ENCODE peak calls at places on chromosomes 6 and 20, in ten cellular contexts. V is natural killer cell; B is thyroid gland; C is effector CD4-positive, alpha-beta T cell; O is NCI-H1105; Q is EH; D is stimulated activated CD4-positive, alpha-beta T cell treated with anti-CD3 and anti-CD28 coated beads, Interleukin-4, amount 100 ng/mL, for 4 hours; X is central memory CD8-positive, alpha-beta T cell; H is fibroblast of gingiva; Z is fibroblast of mammary gland. M is an unnamed sample.

GRCh38 chr6:2203264-2203663 is 42.1 kb downstream of the GMDS start:
- DNase-seq in H (no peak), D (no peak), Z (no peak), X (no peak), C (no peak), Q (no peak), V (no peak), B (no peak), O (no peak), M (no peak)

GRCh38 chr6:137192821-137193220 is 19.4 kb upstream of the IL22RA2 start:
- DNase-seq in D (no peak), Z (no peak), B (no peak), C (no peak), O (no peak), X (no peak), H (no peak), Q (no peak), V (no peak), M (no peak)

GRCh38 chr20:23365390-23366165 is 3.6 kb downstream of the GZF1 start:
- DNase-seq in Q (no peak), C (no peak), V (no peak), O (no peak), B (no peak), Z (no peak), H (no peak), D (no peak), X (no peak), M (no peak)

GRCh38 chr20:49906615-49907154 is 8.6 kb downstream of the SPATA2 start:
- DNase-seq in V (no peak), C (no peak), Q (no peak), Z (no peak), X (no peak), H (no peak), O (no peak), B (no peak), D (no peak), M (peak; percentile 3)

GRCh38 chr6:46993846-46994245 is 48.3 kb downstream of the ADGRF1 start:
- DNase-seq in H (no peak), V (no peak), Z (peak; percentile 78), X (no peak), C (no peak), B (no peak), D (no peak), Q (peak; percentile 89), O (no peak), M (no peak)

GRCh38 chr20:14643146-14643545 is 305.7 kb upstream of the FLRT3 start:
- DNase-seq in X (no peak), Z (no peak), C (no peak), V (no peak), B (no peak), D (no peak), Q (no peak), O (no peak), H (no peak), M (no peak)

GRCh38 chr6:148927581-148927980 is 180.8 kb downstream of the UST start:
- DNase-seq in Z (no peak), V (no peak), X (no peak), O (no peak), D (no peak), C (no peak), Q (no peak), B (no peak), H (no peak), M (no peak)

GRCh38 chr6:43934183-43934802 is 164.3 kb downstream of the VEGFA start:
- DNase-seq in H (no peak), X (no peak), C (no peak), B (no peak), Q (no peak), O (no peak), Z (no peak), V (no peak), D (no peak), M (no peak)

GRCh38 chr6:20217900-20218299 is 5.6 kb upstream of the MBOAT1 start:
- DNase-seq in O (no peak), D (no peak), C (no peak), B (peak; percentile 47), Z (peak; percentile 16), X (no peak), Q (no peak), H (no peak), V (no peak), M (no peak)

GRCh38 chr20:41290804-41291389 is 26.6 kb downstream of the ZHX3 start:
- DNase-seq in B (no peak), X (no peak), C (no peak), Z (no peak), H (no peak), D (no peak), V (no peak), Q (no peak), O (no peak), M (no peak)

GRCh38 chr6:96794980-96795379 is 42.3 kb downstream of the GPR63 start:
- DNase-seq in H (peak; percentile 3), Q (peak; percentile 41), O (no peak), X (no peak), Z (no peak), V (no peak), B (no peak), D (no peak), C (no peak), M (no peak)

GRCh38 chr20:10679269-10679668 is 5.5 kb upstream of the JAG1 start:
- DNase-seq in B (no peak), X (no peak), Z (peak; percentile 17), O (no peak), H (no peak), V (no peak), C (no peak), D (no peak), Q (peak; percentile 54), M (no peak)

GRCh38 chr20:16821211-16822089 is 73.3 kb downstream of the OTOR start:
- DNase-seq in C (no peak), X (no peak), O (peak; percentile 16), Z (peak; percentile 43), Q (peak; percentile 54), H (peak; percentile 3), V (no peak), D (no peak), B (peak; percentile 25), M (peak; percentile 21)

GRCh38 chr20:10919549-10920140 is 245.8 kb upstream of the JAG1 start:
- DNase-seq in D (no peak), Q (peak; percentile 84), V (no peak), C (no peak), H (peak; percentile 60), B (no peak), X (no peak), O (no peak), Z (peak; percentile 86), M (no peak)

GRCh38 chr20:52601295-52601971 is 370.7 kb upstream of the TSHZ2 start:
- DNase-seq in D (no peak), V (no peak), O (no peak), C (no peak), X (no peak), Z (peak; percentile 88), H (no peak), Q (no peak), B (no peak), M (peak; percentile 10)

GRCh38 chr6:484086-484728 is 92.7 kb downstream of the IRF4 start:
- DNase-seq in X (no peak), B (no peak), C (no peak), D (no peak), V (no peak), O (peak; percentile 6), H (peak; percentile 52), Z (peak; percentile 28), Q (peak; percentile 15), M (no peak)

GRCh38 chr6:4774715-4775590 is 1.3 kb upstream of the CDYL start:
- DNase-seq in H (no peak), X (no peak), Z (no peak), B (peak; percentile 34), C (peak; percentile 7), V (peak; percentile 40), O (peak; percentile 24), D (no peak), Q (no peak), M (peak; percentile 25)